ENCODE peak calls at places on chromosomes 16 and 17, in eight cellular contexts. One of them, this sample, is unnamed.

GRCh38 chr17:44348234-44348987 is 3.3 kb downstream of the GRN start:
- DNase-seq in left ventricle myocardium superior: no peak
- DNase-seq in cardiac fibroblast: peak
- DNase-seq in activated CD4-positive, alpha-beta T cell treated with anti-CD3 and anti-CD28 coated beads, Interleukin-2, amount 50 U/mL, for 48 hours: no peak
- DNase-seq in stimulated activated effector memory CD8-positive, alpha-beta T cell treated with anti-CD3 and anti-CD28 coated beads, Interleukin-12 subunit alpha, Interleukin-12 subunit beta, amount 100 ng/mL, for 72 hours: no peak
- DNase-seq in stimulated activated CD8-positive, alpha-beta memory T cell treated with anti-CD3 and anti-CD28 coated beads, Interleukin-15, amount 100 ng/mL, for 48 hours: no peak
- DNase-seq in fibroblast of lung: peak
- DNase-seq in stimulated activated naive CD8-positive, alpha-beta T cell treated with anti-CD3 and anti-CD28 coated beads, Interleukin-15, amount 100 ng/mL, for 72 hours: no peak
- DNase-seq in this sample: peak

GRCh38 chr16:49440156-49441065 is 66.8 kb downstream of the C16orf78 start:
- DNase-seq in left ventricle myocardium superior: no peak
- DNase-seq in cardiac fibroblast: no peak
- DNase-seq in activated CD4-positive, alpha-beta T cell treated with anti-CD3 and anti-CD28 coated beads, Interleukin-2, amount 50 U/mL, for 48 hours: no peak
- DNase-seq in stimulated activated effector memory CD8-positive, alpha-beta T cell treated with anti-CD3 and anti-CD28 coated beads, Interleukin-12 subunit alpha, Interleukin-12 subunit beta, amount 100 ng/mL, for 72 hours: no peak
- DNase-seq in stimulated activated CD8-positive, alpha-beta memory T cell treated with anti-CD3 and anti-CD28 coated beads, Interleukin-15, amount 100 ng/mL, for 48 hours: no peak
- DNase-seq in fibroblast of lung: no peak
- DNase-seq in stimulated activated naive CD8-positive, alpha-beta T cell treated with anti-CD3 and anti-CD28 coated beads, Interleukin-15, amount 100 ng/mL, for 72 hours: no peak
- DNase-seq in this sample: no peak

GRCh38 chr17:5526821-5527598 is 40.6 kb downstream of the MIS12 start:
- DNase-seq in left ventricle myocardium superior: peak
- DNase-seq in cardiac fibroblast: peak
- DNase-seq in activated CD4-positive, alpha-beta T cell treated with anti-CD3 and anti-CD28 coated beads, Interleukin-2, amount 50 U/mL, for 48 hours: peak
- DNase-seq in stimulated activated effector memory CD8-positive, alpha-beta T cell treated with anti-CD3 and anti-CD28 coated beads, Interleukin-12 subunit alpha, Interleukin-12 subunit beta, amount 100 ng/mL, for 72 hours: peak
- DNase-seq in stimulated activated CD8-positive, alpha-beta memory T cell treated with anti-CD3 and anti-CD28 coated beads, Interleukin-15, amount 100 ng/mL, for 48 hours: peak
- DNase-seq in fibroblast of lung: peak
- DNase-seq in stimulated activated naive CD8-positive, alpha-beta T cell treated with anti-CD3 and anti-CD28 coated beads, Interleukin-15, amount 100 ng/mL, for 72 hours: peak
- DNase-seq in this sample: peak

GRCh38 chr17:76541739-76542450 is 2.1 kb downstream of the PRCD start:
- DNase-seq in left ventricle myocardium superior: no peak
- DNase-seq in cardiac fibroblast: no peak
- DNase-seq in activated CD4-positive, alpha-beta T cell treated with anti-CD3 and anti-CD28 coated beads, Interleukin-2, amount 50 U/mL, for 48 hours: no peak
- DNase-seq in stimulated activated effector memory CD8-positive, alpha-beta T cell treated with anti-CD3 and anti-CD28 coated beads, Interleukin-12 subunit alpha, Interleukin-12 subunit beta, amount 100 ng/mL, for 72 hours: no peak
- DNase-seq in stimulated activated CD8-positive, alpha-beta memory T cell treated with anti-CD3 and anti-CD28 coated beads, Interleukin-15, amount 100 ng/mL, for 48 hours: no peak
- DNase-seq in fibroblast of lung: no peak
- DNase-seq in stimulated activated naive CD8-positive, alpha-beta T cell treated with anti-CD3 and anti-CD28 coated beads, Interleukin-15, amount 100 ng/mL, for 72 hours: no peak
- DNase-seq in this sample: no peak

GRCh38 chr17:65057520-65058075 is 1.1 kb upstream of the GNA13 start:
- DNase-seq in left ventricle myocardium superior: peak
- DNase-seq in cardiac fibroblast: peak
- DNase-seq in activated CD4-positive, alpha-beta T cell treated with anti-CD3 and anti-CD28 coated beads, Interleukin-2, amount 50 U/mL, for 48 hours: no peak
- DNase-seq in stimulated activated effector memory CD8-positive, alpha-beta T cell treated with anti-CD3 and anti-CD28 coated beads, Interleukin-12 subunit alpha, Interleukin-12 subunit beta, amount 100 ng/mL, for 72 hours: no peak
- DNase-seq in stimulated activated CD8-positive, alpha-beta memory T cell treated with anti-CD3 and anti-CD28 coated beads, Interleukin-15, amount 100 ng/mL, for 48 hours: no peak
- DNase-seq in fibroblast of lung: no peak
- DNase-seq in stimulated activated naive CD8-positive, alpha-beta T cell treated with anti-CD3 and anti-CD28 coated beads, Interleukin-15, amount 100 ng/mL, for 72 hours: no peak
- DNase-seq in this sample: no peak

GRCh38 chr16:19400709-19401108 is 17.0 kb upstream of the TMC5 start:
- DNase-seq in left ventricle myocardium superior: no peak
- DNase-seq in cardiac fibroblast: no peak
- DNase-seq in activated CD4-positive, alpha-beta T cell treated with anti-CD3 and anti-CD28 coated beads, Interleukin-2, amount 50 U/mL, for 48 hours: no peak
- DNase-seq in stimulated activated effector memory CD8-positive, alpha-beta T cell treated with anti-CD3 and anti-CD28 coated beads, Interleukin-12 subunit alpha, Interleukin-12 subunit beta, amount 100 ng/mL, for 72 hours: no peak
- DNase-seq in stimulated activated CD8-positive, alpha-beta memory T cell treated with anti-CD3 and anti-CD28 coated beads, Interleukin-15, amount 100 ng/mL, for 48 hours: no peak
- DNase-seq in fibroblast of lung: no peak
- DNase-seq in stimulated activated naive CD8-positive, alpha-beta T cell treated with anti-CD3 and anti-CD28 coated beads, Interleukin-15, amount 100 ng/mL, for 72 hours: no peak
- DNase-seq in this sample: no peak

GRCh38 chr17:3502466-3502865 is 26.7 kb downstream of the ASPA start:
- DNase-seq in left ventricle myocardium superior: no peak
- DNase-seq in cardiac fibroblast: no peak
- DNase-seq in activated CD4-positive, alpha-beta T cell treated with anti-CD3 and anti-CD28 coated beads, Interleukin-2, amount 50 U/mL, for 48 hours: no peak
- DNase-seq in stimulated activated effector memory CD8-positive, alpha-beta T cell treated with anti-CD3 and anti-CD28 coated beads, Interleukin-12 subunit alpha, Interleukin-12 subunit beta, amount 100 ng/mL, for 72 hours: no peak
- DNase-seq in stimulated activated CD8-positive, alpha-beta memory T cell treated with anti-CD3 and anti-CD28 coated beads, Interleukin-15, amount 100 ng/mL, for 48 hours: no peak
- DNase-seq in fibroblast of lung: no peak
- DNase-seq in stimulated activated naive CD8-positive, alpha-beta T cell treated with anti-CD3 and anti-CD28 coated beads, Interleukin-15, amount 100 ng/mL, for 72 hours: no peak
- DNase-seq in this sample: no peak

GRCh38 chr17:9272506-9272905 is 251.2 kb downstream of the NTN1 start:
- DNase-seq in left ventricle myocardium superior: no peak
- DNase-seq in cardiac fibroblast: no peak
- DNase-seq in activated CD4-positive, alpha-beta T cell treated with anti-CD3 and anti-CD28 coated beads, Interleukin-2, amount 50 U/mL, for 48 hours: no peak
- DNase-seq in stimulated activated effector memory CD8-positive, alpha-beta T cell treated with anti-CD3 and anti-CD28 coated beads, Interleukin-12 subunit alpha, Interleukin-12 subunit beta, amount 100 ng/mL, for 72 hours: no peak
- DNase-seq in stimulated activated CD8-positive, alpha-beta memory T cell treated with anti-CD3 and anti-CD28 coated beads, Interleukin-15, amount 100 ng/mL, for 48 hours: no peak
- DNase-seq in fibroblast of lung: no peak
- DNase-seq in stimulated activated naive CD8-positive, alpha-beta T cell treated with anti-CD3 and anti-CD28 coated beads, Interleukin-15, amount 100 ng/mL, for 72 hours: no peak
- DNase-seq in this sample: no peak

GRCh38 chr17:1627219-1627986 is 1.2 kb downstream of the SLC43A2 start:
- DNase-seq in left ventricle myocardium superior: peak
- DNase-seq in cardiac fibroblast: no peak
- DNase-seq in activated CD4-positive, alpha-beta T cell treated with anti-CD3 and anti-CD28 coated beads, Interleukin-2, amount 50 U/mL, for 48 hours: no peak
- DNase-seq in stimulated activated effector memory CD8-positive, alpha-beta T cell treated with anti-CD3 and anti-CD28 coated beads, Interleukin-12 subunit alpha, Interleukin-12 subunit beta, amount 100 ng/mL, for 72 hours: no peak
- DNase-seq in stimulated activated CD8-positive, alpha-beta memory T cell treated with anti-CD3 and anti-CD28 coated beads, Interleukin-15, amount 100 ng/mL, for 48 hours: no peak
- DNase-seq in fibroblast of lung: no peak
- DNase-seq in stimulated activated naive CD8-positive, alpha-beta T cell treated with anti-CD3 and anti-CD28 coated beads, Interleukin-15, amount 100 ng/mL, for 72 hours: no peak
- DNase-seq in this sample: no peak

GRCh38 chr17:1592751-1593629 is 30.4 kb upstream of the PITPNA start:
- DNase-seq in left ventricle myocardium superior: no peak
- DNase-seq in cardiac fibroblast: no peak
- DNase-seq in activated CD4-positive, alpha-beta T cell treated with anti-CD3 and anti-CD28 coated beads, Interleukin-2, amount 50 U/mL, for 48 hours: no peak
- DNase-seq in stimulated activated effector memory CD8-positive, alpha-beta T cell treated with anti-CD3 and anti-CD28 coated beads, Interleukin-12 subunit alpha, Interleukin-12 subunit beta, amount 100 ng/mL, for 72 hours: no peak
- DNase-seq in stimulated activated CD8-positive, alpha-beta memory T cell treated with anti-CD3 and anti-CD28 coated beads, Interleukin-15, amount 100 ng/mL, for 48 hours: no peak
- DNase-seq in fibroblast of lung: no peak
- DNase-seq in stimulated activated naive CD8-positive, alpha-beta T cell treated with anti-CD3 and anti-CD28 coated beads, Interleukin-15, amount 100 ng/mL, for 72 hours: no peak
- DNase-seq in this sample: peak

GRCh38 chr16:66510711-66511614 is 39.0 kb downstream of the TK2 start:
- DNase-seq in left ventricle myocardium superior: peak
- DNase-seq in cardiac fibroblast: no peak
- DNase-seq in activated CD4-positive, alpha-beta T cell treated with anti-CD3 and anti-CD28 coated beads, Interleukin-2, amount 50 U/mL, for 48 hours: no peak
- DNase-seq in stimulated activated effector memory CD8-positive, alpha-beta T cell treated with anti-CD3 and anti-CD28 coated beads, Interleukin-12 subunit alpha, Interleukin-12 subunit beta, amount 100 ng/mL, for 72 hours: no peak
- DNase-seq in stimulated activated CD8-positive, alpha-beta memory T cell treated with anti-CD3 and anti-CD28 coated beads, Interleukin-15, amount 100 ng/mL, for 48 hours: no peak
- DNase-seq in fibroblast of lung: peak
- DNase-seq in stimulated activated naive CD8-positive, alpha-beta T cell treated with anti-CD3 and anti-CD28 coated beads, Interleukin-15, amount 100 ng/mL, for 72 hours: no peak
- DNase-seq in this sample: no peak

GRCh38 chr16:31202402-31203385 is at the start of gene PYCARD:
- DNase-seq in left ventricle myocardium superior: peak
- DNase-seq in cardiac fibroblast: peak
- DNase-seq in activated CD4-positive, alpha-beta T cell treated with anti-CD3 and anti-CD28 coated beads, Interleukin-2, amount 50 U/mL, for 48 hours: peak
- DNase-seq in stimulated activated effector memory CD8-positive, alpha-beta T cell treated with anti-CD3 and anti-CD28 coated beads, Interleukin-12 subunit alpha, Interleukin-12 subunit beta, amount 100 ng/mL, for 72 hours: no peak
- DNase-seq in stimulated activated CD8-positive, alpha-beta memory T cell treated with anti-CD3 and anti-CD28 coated beads, Interleukin-15, amount 100 ng/mL, for 48 hours: no peak
- DNase-seq in fibroblast of lung: peak
- DNase-seq in stimulated activated naive CD8-positive, alpha-beta T cell treated with anti-CD3 and anti-CD28 coated beads, Interleukin-15, amount 100 ng/mL, for 72 hours: peak
- DNase-seq in this sample: no peak

GRCh38 chr17:75684249-75684648 is 17.1 kb downstream of the SAP30BP start:
- DNase-seq in left ventricle myocardium superior: no peak
- DNase-seq in cardiac fibroblast: peak
- DNase-seq in activated CD4-positive, alpha-beta T cell treated with anti-CD3 and anti-CD28 coated beads, Interleukin-2, amount 50 U/mL, for 48 hours: no peak
- DNase-seq in stimulated activated effector memory CD8-positive, alpha-beta T cell treated with anti-CD3 and anti-CD28 coated beads, Interleukin-12 subunit alpha, Interleukin-12 subunit beta, amount 100 ng/mL, for 72 hours: no peak
- DNase-seq in stimulated activated CD8-positive, alpha-beta memory T cell treated with anti-CD3 and anti-CD28 coated beads, Interleukin-15, amount 100 ng/mL, for 48 hours: no peak
- DNase-seq in fibroblast of lung: peak
- DNase-seq in stimulated activated naive CD8-positive, alpha-beta T cell treated with anti-CD3 and anti-CD28 coated beads, Interleukin-15, amount 100 ng/mL, for 72 hours: no peak
- DNase-seq in this sample: no peak

GRCh38 chr17:80860703-80861359 is 130.8 kb upstream of the CHMP6 start:
- DNase-seq in left ventricle myocardium superior: peak
- DNase-seq in cardiac fibroblast: no peak
- DNase-seq in activated CD4-positive, alpha-beta T cell treated with anti-CD3 and anti-CD28 coated beads, Interleukin-2, amount 50 U/mL, for 48 hours: no peak
- DNase-seq in stimulated activated effector memory CD8-positive, alpha-beta T cell treated with anti-CD3 and anti-CD28 coated beads, Interleukin-12 subunit alpha, Interleukin-12 subunit beta, amount 100 ng/mL, for 72 hours: no peak
- DNase-seq in stimulated activated CD8-positive, alpha-beta memory T cell treated with anti-CD3 and anti-CD28 coated beads, Interleukin-15, amount 100 ng/mL, for 48 hours: no peak
- DNase-seq in fibroblast of lung: no peak
- DNase-seq in stimulated activated naive CD8-positive, alpha-beta T cell treated with anti-CD3 and anti-CD28 coated beads, Interleukin-15, amount 100 ng/mL, for 72 hours: no peak
- DNase-seq in this sample: no peak

GRCh38 chr16:21219551-21219950 is 8.2 kb upstream of the ZP2 start:
- DNase-seq in left ventricle myocardium superior: no peak
- DNase-seq in cardiac fibroblast: no peak
- DNase-seq in activated CD4-positive, alpha-beta T cell treated with anti-CD3 and anti-CD28 coated beads, Interleukin-2, amount 50 U/mL, for 48 hours: no peak
- DNase-seq in stimulated activated effector memory CD8-positive, alpha-beta T cell treated with anti-CD3 and anti-CD28 coated beads, Interleukin-12 subunit alpha, Interleukin-12 subunit beta, amount 100 ng/mL, for 72 hours: no peak
- DNase-seq in stimulated activated CD8-positive, alpha-beta memory T cell treated with anti-CD3 and anti-CD28 coated beads, Interleukin-15, amount 100 ng/mL, for 48 hours: no peak
- DNase-seq in fibroblast of lung: no peak
- DNase-seq in stimulated activated naive CD8-positive, alpha-beta T cell treated with anti-CD3 and anti-CD28 coated beads, Interleukin-15, amount 100 ng/mL, for 72 hours: no peak
- DNase-seq in this sample: no peak

GRCh38 chr17:71188811-71189492 is 931.9 kb upstream of the SOX9 start:
- DNase-seq in left ventricle myocardium superior: no peak
- DNase-seq in cardiac fibroblast: peak
- DNase-seq in activated CD4-positive, alpha-beta T cell treated with anti-CD3 and anti-CD28 coated beads, Interleukin-2, amount 50 U/mL, for 48 hours: no peak
- DNase-seq in stimulated activated effector memory CD8-positive, alpha-beta T cell treated with anti-CD3 and anti-CD28 coated beads, Interleukin-12 subunit alpha, Interleukin-12 subunit beta, amount 100 ng/mL, for 72 hours: no peak
- DNase-seq in stimulated activated CD8-positive, alpha-beta memory T cell treated with anti-CD3 and anti-CD28 coated beads, Interleukin-15, amount 100 ng/mL, for 48 hours: no peak
- DNase-seq in fibroblast of lung: peak
- DNase-seq in stimulated activated naive CD8-positive, alpha-beta T cell treated with anti-CD3 and anti-CD28 coated beads, Interleukin-15, amount 100 ng/mL, for 72 hours: no peak
- DNase-seq in this sample: no peak

GRCh38 chr16:27430512-27430911 is 28.5 kb downstream of the IL21R start:
- DNase-seq in left ventricle myocardium superior: no peak
- DNase-seq in cardiac fibroblast: no peak
- DNase-seq in activated CD4-positive, alpha-beta T cell treated with anti-CD3 and anti-CD28 coated beads, Interleukin-2, amount 50 U/mL, for 48 hours: peak
- DNase-seq in stimulated activated effector memory CD8-positive, alpha-beta T cell treated with anti-CD3 and anti-CD28 coated beads, Interleukin-12 subunit alpha, Interleukin-12 subunit beta, amount 100 ng/mL, for 72 hours: no peak
- DNase-seq in stimulated activated CD8-positive, alpha-beta memory T cell treated with anti-CD3 and anti-CD28 coated beads, Interleukin-15, amount 100 ng/mL, for 48 hours: no peak
- DNase-seq in fibroblast of lung: no peak
- DNase-seq in stimulated activated naive CD8-positive, alpha-beta T cell treated with anti-CD3 and anti-CD28 coated beads, Interleukin-15, amount 100 ng/mL, for 72 hours: no peak
- DNase-seq in this sample: no peak

GRCh38 chr16:2963074-2963610 is 933 bp upstream of the KREMEN2 start:
- DNase-seq in left ventricle myocardium superior: peak
- DNase-seq in cardiac fibroblast: no peak
- DNase-seq in activated CD4-positive, alpha-beta T cell treated with anti-CD3 and anti-CD28 coated beads, Interleukin-2, amount 50 U/mL, for 48 hours: no peak
- DNase-seq in stimulated activated effector memory CD8-positive, alpha-beta T cell treated with anti-CD3 and anti-CD28 coated beads, Interleukin-12 subunit alpha, Interleukin-12 subunit beta, amount 100 ng/mL, for 72 hours: no peak
- DNase-seq in stimulated activated CD8-positive, alpha-beta memory T cell treated with anti-CD3 and anti-CD28 coated beads, Interleukin-15, amount 100 ng/mL, for 48 hours: no peak
- DNase-seq in fibroblast of lung: no peak
- DNase-seq in stimulated activated naive CD8-positive, alpha-beta T cell treated with anti-CD3 and anti-CD28 coated beads, Interleukin-15, amount 100 ng/mL, for 72 hours: no peak
- DNase-seq in this sample: no peak